ENCODE peak calls at places on chromosome 19, in four cellular contexts. A is spleen, G is Panc1, J is H1. Z is an unnamed sample.

GRCh38 chr19:19588546-19588945 is 29.9 kb downstream of the PBX4 start:
- DNase-seq in A (no peak), G (no peak), J (no peak), Z (no peak)

GRCh38 chr19:45050036-45050435 is 11.2 kb downstream of the CLASRP start:
- DNase-seq in A (no peak), G (no peak), J (no peak), Z (no peak)

GRCh38 chr19:4523306-4524110 is 5.2 kb upstream of the PLIN4 start:
- DNase-seq in A (peak), G (peak), J (peak), Z (peak)

GRCh38 chr19:6020166-6020967 is 42.4 kb upstream of the RANBP3 start:
- DNase-seq in A (peak), G (no peak), J (no peak), Z (no peak)

GRCh38 chr19:19752760-19753403 is 20.0 kb upstream of the ZNF14 start:
- DNase-seq in A (no peak), G (no peak), J (no peak), Z (no peak)

GRCh38 chr19:47157455-47158321 is 27.1 kb downstream of the SAE1 start:
- DNase-seq in A (peak), G (no peak), J (peak), Z (peak)

GRCh38 chr19:50275577-50276368 is 53.4 kb downstream of the KCNC3 start:
- DNase-seq in A (no peak), G (no peak), J (no peak), Z (no peak)

GRCh38 chr19:5515737-5516136 is 52.0 kb downstream of the TINCR start:
- DNase-seq in A (no peak), G (no peak), J (peak), Z (no peak)

GRCh38 chr19:48676887-48677286 is 4.1 kb upstream of the NTN5 start:
- DNase-seq in A (peak), G (no peak), J (no peak), Z (no peak)

GRCh38 chr19:19591133-19591825 is 27.2 kb downstream of the PBX4 start:
- DNase-seq in A (no peak), G (peak), J (no peak), Z (no peak)

GRCh38 chr19:8965887-8966286 is 44.3 kb downstream of the MUC16 start:
- DNase-seq in A (no peak), G (no peak), J (no peak), Z (no peak)

GRCh38 chr19:36963262-36963661 is 47.1 kb downstream of the ZNF568 start:
- DNase-seq in A (no peak), G (no peak), J (no peak), Z (no peak)

GRCh38 chr19:18763674-18764590 is 27.2 kb downstream of the COMP start:
- DNase-seq in A (no peak), G (no peak), J (no peak), Z (no peak)

GRCh38 chr19:7931221-7932061 is 5.5 kb upstream of the CTXN1 start:
- DNase-seq in A (peak), G (no peak), J (no peak), Z (no peak)

GRCh38 chr19:19270749-19271571 is 2.1 kb downstream of the TM6SF2 start:
- DNase-seq in A (no peak), G (no peak), J (no peak), Z (no peak)

GRCh38 chr19:18941628-18942354 is 774 bp upstream of the HOMER3 start:
- DNase-seq in A (no peak), G (no peak), J (peak), Z (no peak)

GRCh38 chr19:29694669-29695627 is 20.1 kb downstream of the C19orf12 start:
- DNase-seq in A (peak), G (no peak), J (peak), Z (peak)
- TF ChIP-seq POLR2AphosphoS5 in A (peak), G (no peak), J (no peak), Z (peak)

GRCh38 chr19:17061205-17061604 is 14.0 kb downstream of the HAUS8 start:
- DNase-seq in A (no peak), G (no peak), J (no peak), Z (no peak)

GRCh38 chr19:17052439-17052838 is 22.8 kb downstream of the HAUS8 start:
- DNase-seq in A (no peak), G (no peak), J (peak), Z (no peak)

GRCh38 chr19:17054746-17055145 is 20.5 kb downstream of the HAUS8 start:
- DNase-seq in A (no peak), G (no peak), J (no peak), Z (no peak)

GRCh38 chr19:17058236-17058635 is 17.0 kb downstream of the HAUS8 start:
- DNase-seq in A (no peak), G (no peak), J (no peak), Z (no peak)

GRCh38 chr19:17055636-17056035 is 19.6 kb downstream of the HAUS8 start:
- DNase-seq in A (no peak), G (no peak), J (no peak), Z (no peak)
- TF ChIP-seq POLR2AphosphoS5 in A (peak), G (no peak), J (no peak), Z (no peak)

DNA sequence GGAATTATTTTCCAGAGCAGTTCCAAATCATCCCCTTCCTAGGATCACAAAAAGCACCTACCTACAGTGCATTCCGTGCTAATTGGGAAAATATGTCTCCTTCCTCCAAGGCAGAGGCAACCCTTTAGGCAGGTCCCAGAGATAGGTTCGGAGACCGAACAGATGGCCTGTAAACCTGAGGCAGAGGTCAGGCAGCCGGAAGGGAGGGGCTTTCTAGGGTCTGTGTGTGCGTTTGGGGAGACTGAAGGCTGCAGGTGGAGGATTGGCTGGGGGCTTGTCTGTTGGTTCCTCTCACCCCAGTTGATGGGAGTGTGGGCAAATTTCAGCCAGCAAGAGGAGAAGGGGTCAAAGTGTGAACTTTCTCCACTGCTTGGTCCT is 7.1 kb downstream of the KCNN4 start:
- DNase-seq in A (no peak), G (no peak), J (no peak), Z (no peak)
- TF ChIP-seq POLR2AphosphoS5 in A (no peak), G (no peak), J (no peak), Z (no peak)

DNA sequence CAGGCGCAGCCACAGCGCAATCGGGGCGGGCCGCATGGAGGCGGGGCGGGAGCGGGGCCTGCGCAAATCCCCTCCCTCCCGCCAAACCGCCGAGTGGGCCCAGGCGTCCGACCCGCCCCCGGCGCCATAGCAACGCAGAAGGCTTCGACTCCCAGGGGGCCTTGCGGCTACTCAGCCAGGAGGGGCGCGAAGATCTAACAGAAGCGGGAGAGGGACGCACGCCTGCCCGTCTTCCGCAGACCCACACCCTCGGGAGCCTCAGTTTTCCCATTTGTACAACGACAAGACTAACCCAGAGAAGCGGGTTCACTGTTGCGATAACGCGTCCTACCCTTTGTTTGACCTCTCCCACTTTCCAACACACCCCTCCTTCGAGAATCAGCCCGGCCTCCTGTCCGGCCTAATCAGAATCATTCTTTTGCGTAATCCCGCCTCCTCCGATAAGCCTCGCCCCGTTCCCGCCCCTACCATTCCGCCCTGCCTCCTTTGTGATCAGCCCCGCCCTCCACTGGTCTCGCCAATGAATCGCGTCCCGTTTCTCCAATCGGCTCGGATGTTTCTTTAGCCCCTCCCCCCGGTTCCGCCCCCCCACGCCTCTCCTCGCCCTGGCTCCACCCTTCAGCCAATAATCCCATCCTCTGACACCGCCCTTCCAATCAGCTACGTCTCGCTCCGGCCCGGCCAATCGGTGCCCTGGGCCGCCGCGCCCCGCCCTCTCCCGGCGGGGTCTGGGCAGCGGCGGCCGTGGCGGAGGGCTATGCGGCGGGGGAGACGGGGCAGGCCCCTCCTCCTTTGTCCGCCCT is at the start of gene PCSK4:
- DNase-seq in A (peak), G (peak), J (peak), Z (peak)
- TF ChIP-seq POLR2AphosphoS5 in A (peak), G (no peak), J (no peak), Z (no peak)

GRCh38 chr19:34985249-34986022 is 14.7 kb upstream of the GRAMD1A start:
- DNase-seq in A (no peak), G (no peak), J (peak), Z (no peak)

GRCh38 chr19:34982275-34982674 is 17.8 kb upstream of the GRAMD1A start:
- DNase-seq in A (no peak), G (no peak), J (no peak), Z (no peak)

GRCh38 chr19:34979819-34980640 is 16.0 kb upstream of the ZNF792 start:
- DNase-seq in A (no peak), G (no peak), J (no peak), Z (no peak)

GRCh38 chr19:34984287-34984686 is 15.8 kb upstream of the GRAMD1A start:
- DNase-seq in A (no peak), G (no peak), J (no peak), Z (no peak)

DNA sequence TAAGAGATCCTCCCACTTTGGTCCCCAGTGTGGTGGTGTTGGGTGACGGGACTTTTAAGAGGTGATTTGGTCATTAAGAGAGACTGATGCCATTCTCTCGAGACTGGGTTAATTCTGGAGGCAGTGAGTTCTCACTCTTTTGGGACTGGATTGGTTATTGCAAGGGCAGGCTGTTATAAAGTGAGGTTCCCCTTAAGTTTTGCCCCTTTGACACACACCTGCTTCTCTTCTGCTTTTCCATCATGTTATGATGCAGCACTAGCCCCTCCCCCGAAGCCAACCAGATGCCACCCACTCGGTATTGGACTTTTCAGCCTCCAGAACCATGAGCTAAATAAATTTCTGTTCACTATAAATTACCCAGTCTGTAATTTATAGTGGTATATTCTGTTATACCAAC is 16.3 kb upstream of the GRAMD1A start:
- DNase-seq in A (no peak), G (no peak), J (no peak), Z (no peak)
- TF ChIP-seq POLR2AphosphoS5 in A (no peak), G (no peak), J (no peak), Z (no peak)

DNA sequence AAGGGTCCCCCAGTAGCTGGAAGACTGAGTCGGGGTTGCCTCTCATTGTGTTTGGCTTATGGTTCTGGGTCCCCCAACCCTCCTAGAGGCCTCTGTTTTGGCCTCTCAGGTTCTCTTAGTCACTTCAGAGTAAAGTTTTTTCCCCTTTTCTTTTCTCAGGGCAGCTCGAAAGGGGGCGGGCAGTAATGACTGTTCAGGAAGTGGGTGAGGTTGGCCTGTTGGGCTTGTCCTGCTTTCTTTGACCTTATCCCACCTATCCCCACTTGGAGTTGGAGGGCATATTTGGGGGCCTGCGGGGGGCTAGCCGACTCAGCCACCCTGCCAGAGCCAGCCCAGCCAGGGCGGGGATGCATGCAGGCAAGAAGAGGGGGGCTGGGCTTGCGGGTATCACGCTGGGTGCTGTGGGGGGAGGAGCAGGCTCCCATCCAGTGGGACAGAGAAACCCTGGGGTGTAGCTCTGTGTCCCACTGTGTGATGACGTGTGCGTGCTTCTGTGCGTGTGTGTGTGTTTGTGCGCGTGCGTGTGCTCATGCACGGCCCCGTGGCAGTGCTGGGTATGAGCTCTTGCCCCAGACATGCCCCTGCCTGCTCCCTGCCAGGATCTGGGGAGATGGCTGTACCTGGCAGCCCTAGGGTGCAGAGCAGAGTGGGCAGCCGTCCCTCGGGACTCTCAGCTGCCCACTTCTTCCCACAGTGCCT is 1.4 kb downstream of the CIC start:
- DNase-seq in A (peak), G (no peak), J (no peak), Z (peak)
- TF ChIP-seq POLR2AphosphoS5 in A (peak), G (no peak), J (no peak), Z (no peak)